ENCODE peak calls at places on chromosome 11, in four cellular contexts. One of them, this sample, is unnamed.

GRCh38 chr11:3111919-3112690 is 53.0 kb downstream of the OSBPL5 start:
- DNase-seq in keratinocyte: no peak
- DNase-seq in IMR-90: peak; percentile 38
- DNase-seq in tibial nerve: no peak
- DNase-seq in this sample: no peak

GRCh38 chr11:94786264-94787126 is 18.3 kb downstream of the AMOTL1 start:
- DNase-seq in keratinocyte: no peak
- DNase-seq in IMR-90: peak; percentile 59
- DNase-seq in tibial nerve: no peak
- DNase-seq in this sample: no peak

GRCh38 chr11:12413141-12414055 is 36.0 kb downstream of the PARVA start:
- DNase-seq in keratinocyte: no peak
- DNase-seq in IMR-90: peak; percentile 54
- DNase-seq in tibial nerve: no peak
- DNase-seq in this sample: no peak

GRCh38 chr11:27228232-27228631 is 134.8 kb downstream of the CCDC34 start:
- DNase-seq in keratinocyte: peak; percentile 56
- DNase-seq in IMR-90: no peak
- DNase-seq in tibial nerve: no peak
- DNase-seq in this sample: no peak

GRCh38 chr11:128772814-128773213 is 78.9 kb downstream of the FLI1 start:
- DNase-seq in keratinocyte: no peak
- DNase-seq in IMR-90: no peak
- DNase-seq in tibial nerve: no peak
- DNase-seq in this sample: no peak

GRCh38 chr11:44096360-44097188 is 1.1 kb downstream of the EXT2 start:
- DNase-seq in keratinocyte: peak; percentile 49
- DNase-seq in IMR-90: peak; percentile 21
- DNase-seq in tibial nerve: no peak
- DNase-seq in this sample: no peak

GRCh38 chr11:103326070-103326794 is 217.0 kb downstream of the DYNC2H1 start:
- DNase-seq in keratinocyte: peak; percentile 15
- DNase-seq in IMR-90: peak; percentile 78
- DNase-seq in tibial nerve: no peak
- DNase-seq in this sample: peak; percentile 35

GRCh38 chr11:46351148-46351547 is 3.9 kb downstream of the DGKZ start:
- DNase-seq in keratinocyte: no peak
- DNase-seq in IMR-90: no peak
- DNase-seq in tibial nerve: no peak
- DNase-seq in this sample: no peak

GRCh38 chr11:112880454-112880853 is 80.8 kb upstream of the NCAM1 start:
- DNase-seq in keratinocyte: no peak
- DNase-seq in IMR-90: no peak
- DNase-seq in tibial nerve: no peak
- DNase-seq in this sample: no peak

GRCh38 chr11:134047586-134047999 is 21.3 kb upstream of the JAM3 start:
- DNase-seq in keratinocyte: peak; percentile 56
- DNase-seq in IMR-90: peak; percentile 90
- DNase-seq in tibial nerve: peak; percentile 76
- DNase-seq in this sample: no peak

GRCh38 chr11:110763249-110764011 is 51.2 kb upstream of the ARHGAP20 start:
- DNase-seq in keratinocyte: no peak
- DNase-seq in IMR-90: peak; percentile 80
- DNase-seq in tibial nerve: peak; percentile 38
- DNase-seq in this sample: no peak

GRCh38 chr11:8018742-8019631 is 31.9 kb downstream of the EIF3F start:
- DNase-seq in keratinocyte: no peak
- DNase-seq in IMR-90: peak; percentile 69
- DNase-seq in tibial nerve: peak; percentile 62
- DNase-seq in this sample: peak; percentile 32

GRCh38 chr11:75440960-75441803 is 8.2 kb upstream of the KLHL35 start:
- DNase-seq in keratinocyte: no peak
- DNase-seq in IMR-90: no peak
- DNase-seq in tibial nerve: no peak
- DNase-seq in this sample: no peak

GRCh38 chr11:56716379-56716854 is 17.5 kb downstream of the OR9G1 start:
- DNase-seq in keratinocyte: no peak
- DNase-seq in IMR-90: no peak
- DNase-seq in tibial nerve: no peak
- DNase-seq in this sample: no peak

GRCh38 chr11:1652778-1653540 is 23.4 kb downstream of the KRTAP5-5 start:
- DNase-seq in keratinocyte: no peak
- DNase-seq in IMR-90: peak; percentile 29
- DNase-seq in tibial nerve: peak; percentile 68
- DNase-seq in this sample: no peak

GRCh38 chr11:67301313-67301921 is 1.9 kb upstream of the SSH3 start:
- DNase-seq in keratinocyte: no peak
- DNase-seq in IMR-90: no peak
- DNase-seq in tibial nerve: peak; percentile 12
- DNase-seq in this sample: no peak

GRCh38 chr11:15118431-15118830 is 3.7 kb downstream of the INSC start:
- DNase-seq in keratinocyte: no peak
- DNase-seq in IMR-90: no peak
- DNase-seq in tibial nerve: no peak
- DNase-seq in this sample: no peak

GRCh38 chr11:15115686-15116085 is 963 bp downstream of the INSC start:
- DNase-seq in keratinocyte: no peak
- DNase-seq in IMR-90: no peak
- DNase-seq in tibial nerve: no peak
- DNase-seq in this sample: no peak

GRCh38 chr11:15119826-15120225 is 5.1 kb downstream of the INSC start:
- DNase-seq in keratinocyte: no peak
- DNase-seq in IMR-90: no peak
- DNase-seq in tibial nerve: no peak
- DNase-seq in this sample: no peak

GRCh38 chr11:15117751-15118150 is 3.0 kb downstream of the INSC start:
- DNase-seq in keratinocyte: no peak
- DNase-seq in IMR-90: no peak
- DNase-seq in tibial nerve: no peak
- DNase-seq in this sample: no peak

DNA sequence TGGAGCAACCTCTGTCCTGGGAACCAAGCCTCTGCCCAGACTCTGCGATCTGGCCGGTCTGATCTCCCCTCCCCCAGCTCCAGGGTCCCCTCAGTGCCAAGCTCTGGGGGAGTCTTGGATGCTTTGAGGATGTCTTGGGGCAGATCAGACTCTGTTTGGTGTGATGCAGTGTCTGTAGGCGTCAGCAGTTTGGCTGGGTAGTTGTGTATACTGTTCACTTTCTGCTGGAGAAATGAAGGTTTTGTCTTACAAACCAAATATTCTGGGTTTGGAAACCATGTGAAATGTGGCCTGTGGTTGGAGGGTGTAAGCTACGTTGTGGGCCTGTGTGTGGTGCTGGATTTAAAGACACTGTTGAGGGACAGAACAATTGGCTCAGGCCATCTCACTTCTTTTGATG is 4.6 kb downstream of the INSC start:
- DNase-seq in keratinocyte: no peak
- DNase-seq in IMR-90: peak; percentile 20
- DNase-seq in tibial nerve: no peak
- DNase-seq in this sample: no peak
- H3K4me3 ChIP-seq in keratinocyte: no peak overlapping the region
- H3K4me3 ChIP-seq in IMR-90: no peak overlapping the region
- H3K4me3 ChIP-seq in tibial nerve: no peak overlapping the region
- H3K4me3 ChIP-seq in this sample: no peak overlapping the region

GRCh38 chr11:19650929-19651487 is 61.6 kb upstream of the NAV2 start:
- DNase-seq in keratinocyte: no peak
- DNase-seq in IMR-90: no peak
- DNase-seq in tibial nerve: no peak
- DNase-seq in this sample: no peak

GRCh38 chr11:19646308-19646707 is 66.3 kb upstream of the NAV2 start:
- DNase-seq in keratinocyte: no peak
- DNase-seq in IMR-90: peak; percentile 30
- DNase-seq in tibial nerve: no peak
- DNase-seq in this sample: no peak

GRCh38 chr11:19644316-19644715 is 68.3 kb upstream of the NAV2 start:
- DNase-seq in keratinocyte: no peak
- DNase-seq in IMR-90: no peak
- DNase-seq in tibial nerve: no peak
- DNase-seq in this sample: no peak

GRCh38 chr11:19648321-19648720 is 64.3 kb upstream of the NAV2 start:
- DNase-seq in keratinocyte: no peak
- DNase-seq in IMR-90: no peak
- DNase-seq in tibial nerve: no peak
- DNase-seq in this sample: no peak

GRCh38 chr11:19646921-19647320 is 65.7 kb upstream of the NAV2 start:
- DNase-seq in keratinocyte: no peak
- DNase-seq in IMR-90: peak; percentile 93
- DNase-seq in tibial nerve: no peak
- DNase-seq in this sample: peak; percentile 89
- TF ChIP-seq CTCF in keratinocyte: no peak
- TF ChIP-seq CTCF in IMR-90: no peak
- TF ChIP-seq CTCF in tibial nerve: no peak
- TF ChIP-seq CTCF in this sample: peak; percentile 19

DNA sequence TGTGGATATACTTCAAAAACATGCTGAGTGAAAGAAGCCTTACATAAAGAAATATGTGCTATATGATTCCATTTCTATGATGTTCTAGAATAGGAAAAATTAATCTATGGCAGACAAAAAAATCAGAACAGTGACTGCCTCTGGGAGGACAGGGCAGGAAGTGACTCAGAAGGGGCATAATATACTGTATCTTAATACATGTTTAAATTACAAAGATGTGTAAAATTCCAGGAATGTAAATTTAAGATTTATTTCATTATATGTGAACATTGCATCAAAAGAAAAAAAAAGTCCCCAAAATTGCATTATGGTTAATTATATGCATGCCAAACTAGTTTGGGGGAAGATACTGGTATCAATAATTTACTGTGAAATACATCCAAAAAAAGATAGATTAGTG is 32.2 kb downstream of the SBF2 start:
- DNase-seq in keratinocyte: no peak
- DNase-seq in IMR-90: peak; percentile 61
- DNase-seq in tibial nerve: no peak
- DNase-seq in this sample: no peak
- H3K27me3 ChIP-seq in keratinocyte: no peaks in the 10 kb centered on the region
- H3K27me3 ChIP-seq in IMR-90: no peaks in the 10 kb centered on the region
- H3K27me3 ChIP-seq in tibial nerve: no peaks in the 10 kb centered on the region
- H3K27me3 ChIP-seq in this sample: no peaks in the 10 kb centered on the region

DNA sequence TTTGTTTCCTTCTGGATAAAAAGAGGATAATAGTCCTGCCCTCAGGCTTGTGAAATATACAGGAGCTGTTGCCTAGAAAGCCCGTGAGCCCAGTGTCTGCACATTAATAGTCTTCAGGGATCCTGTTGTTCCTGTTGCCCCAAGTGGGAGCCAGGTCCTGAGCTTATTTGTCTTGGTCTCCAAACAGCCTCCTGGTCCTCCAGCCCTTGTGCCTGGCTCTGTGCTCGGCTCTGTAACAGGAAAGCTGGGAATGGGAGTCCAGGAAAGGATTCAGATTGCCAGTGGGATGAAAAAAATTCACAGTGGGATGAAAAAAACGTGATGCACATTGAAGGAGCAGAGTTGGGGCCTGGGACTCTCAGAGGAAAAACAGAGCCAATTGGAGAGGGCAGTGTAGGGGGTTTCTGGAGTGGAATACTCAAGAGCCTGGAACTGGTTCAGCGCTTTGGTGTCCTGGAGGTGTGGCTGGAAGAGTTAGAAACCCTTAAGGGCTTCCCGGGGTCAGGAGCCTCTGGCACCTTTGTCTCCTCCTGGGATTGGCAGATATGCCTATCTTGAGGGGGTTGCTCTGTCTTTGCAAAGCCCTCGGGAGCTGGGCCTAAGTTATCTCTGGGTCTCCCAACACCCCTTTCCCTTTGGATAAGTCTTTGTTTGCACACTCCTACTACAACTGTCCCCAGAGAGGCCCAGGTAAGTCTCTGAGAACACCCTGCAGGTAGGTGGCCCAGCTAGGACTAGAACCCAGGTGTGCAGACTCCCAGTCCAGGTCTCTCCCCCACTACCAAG is 2.3 kb upstream of the INPPL1 start:
- DNase-seq in keratinocyte: no peak
- DNase-seq in IMR-90: no peak
- DNase-seq in tibial nerve: no peak
- DNase-seq in this sample: no peak
- H3K4me3 ChIP-seq in keratinocyte: peak overlapping the region; percentile 86
- H3K4me3 ChIP-seq in IMR-90: peak overlapping the region; percentile 46
- H3K4me3 ChIP-seq in tibial nerve: peak overlapping the region; percentile 76
- H3K4me3 ChIP-seq in this sample: peak overlapping the region; percentile 77

GRCh38 chr11:6350070-6350469 is 29.8 kb upstream of the CAVIN3 start:
- DNase-seq in keratinocyte: no peak
- DNase-seq in IMR-90: no peak
- DNase-seq in tibial nerve: no peak
- DNase-seq in this sample: no peak

DNA sequence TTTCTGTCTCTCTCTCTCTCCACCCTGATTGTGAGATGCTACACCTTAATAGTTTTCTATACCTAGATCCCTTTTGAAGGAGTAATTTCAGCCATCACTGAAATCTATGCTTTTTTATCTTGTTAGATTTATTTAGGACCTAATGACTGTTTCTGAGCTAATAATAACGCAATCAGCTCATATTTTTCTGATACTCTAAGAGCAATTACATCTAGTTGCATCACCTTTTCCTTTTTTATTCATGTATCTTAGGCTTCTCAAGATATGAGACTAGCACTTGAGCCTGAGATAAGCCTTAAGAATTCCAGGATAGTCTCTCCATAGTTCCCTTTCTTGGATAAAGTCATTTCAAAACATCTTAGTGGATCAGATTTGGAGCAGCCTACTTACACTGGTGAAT is 25.1 kb upstream of the CAVIN3 start:
- DNase-seq in keratinocyte: no peak
- DNase-seq in IMR-90: peak; percentile 21
- DNase-seq in tibial nerve: no peak
- DNase-seq in this sample: no peak
- TF ChIP-seq CTCF in keratinocyte: no peak
- TF ChIP-seq CTCF in IMR-90: no peak
- TF ChIP-seq CTCF in tibial nerve: no peak
- TF ChIP-seq CTCF in this sample: no peak

GRCh38 chr11:70486731-70487130 is 88.4 kb downstream of the CTTN start:
- DNase-seq in keratinocyte: no peak
- DNase-seq in IMR-90: no peak
- DNase-seq in tibial nerve: no peak
- DNase-seq in this sample: no peak
- H3K27me3 ChIP-seq in keratinocyte: no peaks in the 10 kb centered on the region
- H3K27me3 ChIP-seq in IMR-90: no peaks in the 10 kb centered on the region
- H3K27me3 ChIP-seq in tibial nerve: no peaks in the 10 kb centered on the region
- H3K27me3 ChIP-seq in this sample: no peaks in the 10 kb centered on the region

GRCh38 chr11:73361953-73362776 is 14.0 kb upstream of the RELT start:
- DNase-seq in keratinocyte: no peak
- DNase-seq in IMR-90: no peak
- DNase-seq in tibial nerve: no peak
- DNase-seq in this sample: no peak
- H3K4me3 ChIP-seq in keratinocyte: no peak overlapping the region
- H3K4me3 ChIP-seq in IMR-90: no peak overlapping the region
- H3K4me3 ChIP-seq in tibial nerve: no peak overlapping the region
- H3K4me3 ChIP-seq in this sample: no peak overlapping the region

GRCh38 chr11:82246926-82247325 is 486.7 kb downstream of the FAM181B start:
- DNase-seq in keratinocyte: no peak
- DNase-seq in IMR-90: no peak
- DNase-seq in tibial nerve: no peak
- DNase-seq in this sample: no peak
- TF ChIP-seq CTCF in keratinocyte: no peak
- TF ChIP-seq CTCF in IMR-90: no peak
- TF ChIP-seq CTCF in tibial nerve: no peak
- TF ChIP-seq CTCF in this sample: no peak

GRCh38 chr11:132948252-132948651 is 584.0 kb downstream of the OPCML start:
- DNase-seq in keratinocyte: no peak
- DNase-seq in IMR-90: no peak
- DNase-seq in tibial nerve: no peak
- DNase-seq in this sample: no peak
- H3K27me3 ChIP-seq in keratinocyte: peaks cover 11% of the 10 kb centered on the region
- H3K27me3 ChIP-seq in IMR-90: peaks cover 18% of the 10 kb centered on the region
- H3K27me3 ChIP-seq in tibial nerve: no peaks in the 10 kb centered on the region
- H3K27me3 ChIP-seq in this sample: peaks cover 10% of the 10 kb centered on the region